ENCODE peak calls at places on chromosomes 1 and 21, in six cellular contexts. One of them, this sample, is unnamed.

GRCh38 chr1:232886304-232886703 is 64.1 kb upstream of the NTPCR start:
- DNase-seq in K562: no peak
- DNase-seq in H1: no peak
- DNase-seq in GM12892: no peak
- DNase-seq in HepG2: no peak
- DNase-seq in GM12878: no peak
- DNase-seq in this sample: no peak

GRCh38 chr1:10347109-10347508 is 51.8 kb upstream of the PGD start:
- DNase-seq in K562: no peak
- DNase-seq in H1: no peak
- DNase-seq in GM12892: no peak
- DNase-seq in HepG2: no peak
- DNase-seq in GM12878: no peak
- DNase-seq in this sample: no peak

GRCh38 chr1:235078927-235079381 is 49.7 kb downstream of the TOMM20 start:
- DNase-seq in K562: no peak
- DNase-seq in H1: no peak
- DNase-seq in GM12892: no peak
- DNase-seq in HepG2: no peak
- DNase-seq in GM12878: no peak
- DNase-seq in this sample: no peak

GRCh38 chr1:235417101-235417697 is 50.0 kb downstream of the TBCE start:
- DNase-seq in K562: peak
- DNase-seq in H1: peak
- DNase-seq in GM12892: peak
- DNase-seq in HepG2: peak
- DNase-seq in GM12878: peak
- DNase-seq in this sample: peak

GRCh38 chr1:6257541-6258069 is 3.3 kb downstream of the GPR153 start:
- DNase-seq in K562: no peak
- DNase-seq in H1: no peak
- DNase-seq in GM12892: no peak
- DNase-seq in HepG2: no peak
- DNase-seq in GM12878: no peak
- DNase-seq in this sample: no peak

GRCh38 chr1:117611121-117611601 is 5.3 kb downstream of the TENT5C start:
- DNase-seq in K562: peak
- DNase-seq in H1: no peak
- DNase-seq in GM12892: no peak
- DNase-seq in HepG2: no peak
- DNase-seq in GM12878: no peak
- DNase-seq in this sample: no peak

GRCh38 chr1:89831462-89832113 is 10.8 kb downstream of the LRRC8D start:
- DNase-seq in K562: no peak
- DNase-seq in H1: no peak
- DNase-seq in GM12892: no peak
- DNase-seq in HepG2: no peak
- DNase-seq in GM12878: no peak
- DNase-seq in this sample: no peak

GRCh38 chr1:61279570-61279969 is 197.2 kb downstream of the NFIA start:
- DNase-seq in K562: no peak
- DNase-seq in H1: no peak
- DNase-seq in GM12892: no peak
- DNase-seq in HepG2: no peak
- DNase-seq in GM12878: no peak
- DNase-seq in this sample: no peak

GRCh38 chr1:33607444-33608005 is 135.1 kb downstream of the ZSCAN20 start:
- DNase-seq in K562: no peak
- DNase-seq in H1: no peak
- DNase-seq in GM12892: no peak
- DNase-seq in HepG2: no peak
- DNase-seq in GM12878: no peak
- DNase-seq in this sample: no peak

GRCh38 chr1:1021010-1021845 is 1.3 kb downstream of the AGRN start:
- DNase-seq in K562: peak
- DNase-seq in H1: no peak
- DNase-seq in GM12892: no peak
- DNase-seq in HepG2: no peak
- DNase-seq in GM12878: no peak
- DNase-seq in this sample: no peak

GRCh38 chr1:180542113-180542512 is 16.7 kb upstream of the OVAAL start:
- DNase-seq in K562: no peak
- DNase-seq in H1: no peak
- DNase-seq in GM12892: no peak
- DNase-seq in HepG2: no peak
- DNase-seq in GM12878: no peak
- DNase-seq in this sample: no peak

GRCh38 chr1:160020196-160020595 is 11.6 kb downstream of the PIGM start:
- DNase-seq in K562: no peak
- DNase-seq in H1: no peak
- DNase-seq in GM12892: no peak
- DNase-seq in HepG2: no peak
- DNase-seq in GM12878: no peak
- DNase-seq in this sample: no peak

GRCh38 chr1:160021376-160022074 is 10.3 kb downstream of the PIGM start:
- DNase-seq in K562: no peak
- DNase-seq in H1: no peak
- DNase-seq in GM12892: no peak
- DNase-seq in HepG2: no peak
- DNase-seq in GM12878: no peak
- DNase-seq in this sample: no peak

GRCh38 chr1:160022330-160023310 is 9.2 kb downstream of the PIGM start:
- DNase-seq in K562: no peak
- DNase-seq in H1: no peak
- DNase-seq in GM12892: no peak
- DNase-seq in HepG2: no peak
- DNase-seq in GM12878: no peak
- DNase-seq in this sample: no peak

GRCh38 chr1:160017592-160017991 is 14.2 kb downstream of the PIGM start:
- DNase-seq in K562: no peak
- DNase-seq in H1: no peak
- DNase-seq in GM12892: no peak
- DNase-seq in HepG2: no peak
- DNase-seq in GM12878: no peak
- DNase-seq in this sample: no peak

GRCh38 chr1:160018900-160019299 is 12.9 kb downstream of the PIGM start:
- DNase-seq in K562: no peak
- DNase-seq in H1: no peak
- DNase-seq in GM12892: no peak
- DNase-seq in HepG2: no peak
- DNase-seq in GM12878: no peak
- DNase-seq in this sample: no peak
- TF ChIP-seq TAF1 in K562: no peak
- TF ChIP-seq TAF1 in H1: no peak
- TF ChIP-seq TAF1 in GM12892: no peak
- TF ChIP-seq TAF1 in HepG2: no peak
- TF ChIP-seq TAF1 in GM12878: no peak
- TF ChIP-seq TAF1 in this sample: no peak

GRCh38 chr1:28933277-28933676 is 18.9 kb downstream of the EPB41 start:
- DNase-seq in K562: no peak
- DNase-seq in H1: no peak
- DNase-seq in GM12892: no peak
- DNase-seq in HepG2: no peak
- DNase-seq in GM12878: no peak
- DNase-seq in this sample: no peak

GRCh38 chr1:28935293-28935692 is 20.9 kb downstream of the EPB41 start:
- DNase-seq in K562: no peak
- DNase-seq in H1: no peak
- DNase-seq in GM12892: no peak
- DNase-seq in HepG2: no peak
- DNase-seq in GM12878: no peak
- DNase-seq in this sample: no peak

GRCh38 chr1:28936528-28936927 is 22.2 kb downstream of the EPB41 start:
- DNase-seq in K562: no peak
- DNase-seq in H1: no peak
- DNase-seq in GM12892: no peak
- DNase-seq in HepG2: no peak
- DNase-seq in GM12878: no peak
- DNase-seq in this sample: no peak

GRCh38 chr1:28933918-28934317 is 19.5 kb downstream of the EPB41 start:
- DNase-seq in K562: no peak
- DNase-seq in H1: no peak
- DNase-seq in GM12892: no peak
- DNase-seq in HepG2: no peak
- DNase-seq in GM12878: no peak
- DNase-seq in this sample: no peak

DNA sequence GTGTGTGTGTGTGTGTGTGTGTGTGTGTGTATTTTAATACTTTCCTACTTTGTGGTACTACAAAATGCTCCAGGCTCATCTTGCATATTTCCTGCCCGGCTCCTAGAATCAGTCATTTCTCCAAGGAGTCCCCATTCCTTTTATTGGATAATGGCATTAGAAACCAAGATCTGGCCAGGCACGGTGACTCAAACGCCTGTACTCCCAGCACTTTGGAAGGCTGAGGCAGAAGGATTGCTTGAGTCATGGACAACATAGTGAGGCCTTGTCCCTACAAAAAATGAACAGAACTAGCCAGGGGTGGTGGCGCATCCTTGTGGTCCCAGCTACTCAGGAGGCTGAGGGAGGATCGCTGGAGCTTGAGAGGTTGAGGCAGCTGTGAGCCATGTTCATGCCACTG is 20.3 kb downstream of the EPB41 start:
- DNase-seq in K562: no peak
- DNase-seq in H1: no peak
- DNase-seq in GM12892: no peak
- DNase-seq in HepG2: no peak
- DNase-seq in GM12878: no peak
- DNase-seq in this sample: no peak
- TF ChIP-seq POLR2A in K562: no peak
- TF ChIP-seq POLR2A in H1: no peak
- TF ChIP-seq POLR2A in GM12892: no peak
- TF ChIP-seq POLR2A in HepG2: no peak
- TF ChIP-seq POLR2A in GM12878: no peak
- TF ChIP-seq POLR2A in this sample: no peak

GRCh38 chr1:66354311-66354922 is 179.5 kb upstream of the SGIP1 start:
- DNase-seq in K562: no peak
- DNase-seq in H1: no peak
- DNase-seq in GM12892: no peak
- DNase-seq in HepG2: no peak
- DNase-seq in GM12878: no peak
- DNase-seq in this sample: no peak

GRCh38 chr1:66351474-66351873 is 182.5 kb upstream of the SGIP1 start:
- DNase-seq in K562: no peak
- DNase-seq in H1: no peak
- DNase-seq in GM12892: no peak
- DNase-seq in HepG2: no peak
- DNase-seq in GM12878: no peak
- DNase-seq in this sample: no peak

GRCh38 chr1:66352783-66353182 is 181.2 kb upstream of the SGIP1 start:
- DNase-seq in K562: no peak
- DNase-seq in H1: no peak
- DNase-seq in GM12892: no peak
- DNase-seq in HepG2: no peak
- DNase-seq in GM12878: no peak
- DNase-seq in this sample: no peak

GRCh38 chr1:66351913-66352312 is 182.0 kb upstream of the SGIP1 start:
- DNase-seq in K562: no peak
- DNase-seq in H1: no peak
- DNase-seq in GM12892: no peak
- DNase-seq in HepG2: no peak
- DNase-seq in GM12878: no peak
- DNase-seq in this sample: no peak

GRCh38 chr1:66353207-66353606 is 180.7 kb upstream of the SGIP1 start:
- DNase-seq in K562: no peak
- DNase-seq in H1: no peak
- DNase-seq in GM12892: no peak
- DNase-seq in HepG2: no peak
- DNase-seq in GM12878: no peak
- DNase-seq in this sample: no peak
- TF ChIP-seq POLR2AphosphoS5 in K562: no peak
- TF ChIP-seq POLR2AphosphoS5 in H1: no peak
- TF ChIP-seq POLR2AphosphoS5 in GM12892: no peak
- TF ChIP-seq POLR2AphosphoS5 in HepG2: no peak
- TF ChIP-seq POLR2AphosphoS5 in GM12878: no peak
- TF ChIP-seq POLR2AphosphoS5 in this sample: peak

GRCh38 chr21:40851749-40852148 is 4.8 kb upstream of the DSCAM start:
- DNase-seq in K562: no peak
- DNase-seq in H1: no peak
- DNase-seq in GM12892: no peak
- DNase-seq in HepG2: no peak
- DNase-seq in GM12878: no peak
- DNase-seq in this sample: no peak
- TF ChIP-seq TAF1 in K562: no peak
- TF ChIP-seq TAF1 in H1: no peak
- TF ChIP-seq TAF1 in GM12892: no peak
- TF ChIP-seq TAF1 in HepG2: no peak
- TF ChIP-seq TAF1 in GM12878: no peak
- TF ChIP-seq TAF1 in this sample: no peak

GRCh38 chr1:201551877-201552731 is 13.2 kb downstream of the NAV1 start:
- DNase-seq in K562: peak
- DNase-seq in H1: no peak
- DNase-seq in GM12892: no peak
- DNase-seq in HepG2: no peak
- DNase-seq in GM12878: no peak
- DNase-seq in this sample: no peak

GRCh38 chr1:201552941-201553341 is 14.0 kb downstream of the NAV1 start:
- DNase-seq in K562: no peak
- DNase-seq in H1: no peak
- DNase-seq in GM12892: no peak
- DNase-seq in HepG2: no peak
- DNase-seq in GM12878: no peak
- DNase-seq in this sample: no peak

GRCh38 chr1:201554789-201555592 is 16.1 kb downstream of the NAV1 start:
- DNase-seq in K562: no peak
- DNase-seq in H1: no peak
- DNase-seq in GM12892: no peak
- DNase-seq in HepG2: no peak
- DNase-seq in GM12878: no peak
- DNase-seq in this sample: no peak

GRCh38 chr1:201554167-201554600 is 15.3 kb downstream of the NAV1 start:
- DNase-seq in K562: no peak
- DNase-seq in H1: no peak
- DNase-seq in GM12892: no peak
- DNase-seq in HepG2: no peak
- DNase-seq in GM12878: no peak
- DNase-seq in this sample: no peak

DNA sequence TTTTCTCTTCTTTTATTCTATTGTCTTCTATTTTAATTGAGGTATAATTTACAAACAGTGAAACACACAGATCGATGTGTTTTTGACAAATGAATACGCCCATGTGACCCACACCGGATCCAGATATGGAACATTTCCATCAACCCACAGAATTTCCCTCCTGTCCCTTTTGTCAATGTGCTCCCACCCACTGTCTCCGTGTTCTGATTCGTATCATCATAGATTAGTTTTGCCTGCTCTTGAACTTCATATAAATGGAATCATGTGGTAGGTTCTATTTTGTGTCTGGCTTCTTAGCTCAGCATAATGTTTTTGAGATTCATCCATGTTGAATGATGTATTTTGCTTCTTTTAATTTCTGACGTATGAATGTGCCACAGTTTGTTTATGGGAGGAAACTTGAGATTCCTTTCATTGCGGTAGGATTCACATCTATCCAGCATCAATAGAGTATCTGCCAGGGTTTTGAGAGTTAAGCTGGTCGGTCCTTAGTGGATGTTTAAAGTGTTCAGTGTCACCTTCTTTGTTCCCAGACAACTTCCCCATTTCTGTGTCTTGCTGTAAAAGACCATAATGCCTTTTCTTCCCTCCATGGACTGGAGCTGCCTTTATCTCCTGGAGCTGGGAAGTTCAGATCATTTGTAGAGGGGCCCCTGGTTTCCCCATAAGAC is 14.7 kb downstream of the NAV1 start:
- DNase-seq in K562: no peak
- DNase-seq in H1: no peak
- DNase-seq in GM12892: no peak
- DNase-seq in HepG2: no peak
- DNase-seq in GM12878: no peak
- DNase-seq in this sample: no peak
- TF ChIP-seq POLR2A in K562: no peak
- TF ChIP-seq POLR2A in H1: no peak
- TF ChIP-seq POLR2A in GM12892: no peak
- TF ChIP-seq POLR2A in HepG2: no peak
- TF ChIP-seq POLR2A in GM12878: no peak
- TF ChIP-seq POLR2A in this sample: no peak

This sample was measured in GM12891.